ENCODE peak calls at places on chromosome 7, in six cellular contexts. J, T, Z, E, F and D are unnamed samples.

GRCh38 chr7:136942396-136942795 is 73.9 kb downstream of the CHRM2 start:
- DNase-seq in T (no peak), J (no peak), E (no peak), Z (no peak), F (no peak), D (no peak)

GRCh38 chr7:8078418-8078817 is 109.8 kb downstream of the GLCCI1 start:
- DNase-seq in F (no peak), Z (no peak), E (no peak), T (no peak), J (no peak), D (no peak)

GRCh38 chr7:2386964-2387669 is 16.3 kb upstream of the CHST12 start:
- DNase-seq in T (no peak), F (no peak), Z (no peak), E (no peak), J (no peak), D (no peak)

GRCh38 chr7:26156454-26157365 is 4.7 kb downstream of the NFE2L3 start:
- DNase-seq in J (no peak), E (no peak), F (no peak), Z (peak), T (no peak), D (no peak)

GRCh38 chr7:112452102-112452888 is 2.0 kb downstream of the IFRD1 start:
- DNase-seq in Z (peak), E (peak), T (no peak), J (no peak), F (peak), D (peak)

GRCh38 chr7:64876792-64877713 is 26.0 kb upstream of the ZNF273 start:
- DNase-seq in E (peak), F (no peak), Z (peak), T (peak), J (peak), D (peak)

GRCh38 chr7:5627745-5628547 is 153.5 kb downstream of the RNF216 start:
- DNase-seq in E (no peak), T (no peak), Z (no peak), F (no peak), J (no peak), D (no peak)

GRCh38 chr7:36784991-36785940 is 61.0 kb upstream of the AOAH start:
- DNase-seq in J (peak), T (no peak), E (peak), F (peak), Z (peak), D (no peak)

GRCh38 chr7:29309041-29309860 is 114.7 kb downstream of the CHN2 start:
- DNase-seq in F (no peak), Z (no peak), J (no peak), T (no peak), E (no peak), D (no peak)

GRCh38 chr7:120131096-120131839 is 141.7 kb upstream of the KCND2 start:
- DNase-seq in T (no peak), Z (no peak), E (no peak), F (no peak), J (no peak), D (no peak)

GRCh38 chr7:2853147-2853546 is 9.0 kb upstream of the GNA12 start:
- DNase-seq in Z (no peak), T (no peak), F (no peak), E (no peak), J (no peak), D (no peak)

GRCh38 chr7:108604685-108605077 is 35.0 kb downstream of the DNAJB9 start:
- DNase-seq in T (no peak), Z (no peak), E (no peak), F (no peak), J (no peak), D (no peak)

GRCh38 chr7:50657341-50657873 is 92.2 kb upstream of the DDC start:
- DNase-seq in F (peak), E (no peak), J (no peak), T (no peak), Z (no peak), D (no peak)

GRCh38 chr7:36984710-36985308 is 260.5 kb upstream of the AOAH start:
- DNase-seq in J (no peak), E (no peak), Z (no peak), T (no peak), F (no peak), D (peak)

GRCh38 chr7:73681031-73681430 is 2.2 kb downstream of the DNAJC30 start:
- DNase-seq in T (no peak), F (no peak), J (no peak), Z (no peak), E (no peak), D (no peak)

GRCh38 chr7:133235212-133235883 is 17.5 kb upstream of the EXOC4 start:
- DNase-seq in J (no peak), Z (peak), F (no peak), T (no peak), E (no peak), D (no peak)

GRCh38 chr7:134792968-134793367 is 13.5 kb downstream of the CALD1 start:
- DNase-seq in F (no peak), T (no peak), Z (no peak), J (no peak), E (no peak), D (no peak)

GRCh38 chr7:21063106-21063505 is 276.4 kb upstream of the SP8 start:
- DNase-seq in F (no peak), Z (no peak), J (no peak), E (no peak), T (no peak), D (no peak)

GRCh38 chr7:30657131-30657530 is 25.1 kb downstream of the CRHR2 start:
- DNase-seq in F (no peak), T (no peak), E (no peak), J (no peak), Z (no peak), D (no peak)

GRCh38 chr7:50610521-50611277 is 45.5 kb upstream of the DDC start:
- DNase-seq in T (peak), F (no peak), E (no peak), Z (no peak), J (peak), D (no peak)

GRCh38 chr7:34184466-34184865 is 279.1 kb downstream of the BMPER start:
- DNase-seq in E (no peak), Z (no peak), J (no peak), T (no peak), F (no peak), D (no peak)

GRCh38 chr7:120874722-120875121 is 16.8 kb upstream of the TSPAN12 start:
- DNase-seq in J (no peak), F (no peak), T (no peak), Z (no peak), E (no peak), D (no peak)

GRCh38 chr7:155371884-155372781 is 74.5 kb downstream of the INSIG1 start:
- DNase-seq in E (no peak), F (no peak), T (no peak), J (no peak), Z (peak), D (peak)

GRCh38 chr7:34362621-34363020 is 295.4 kb upstream of the NPSR1 start:
- DNase-seq in J (no peak), T (no peak), E (no peak), Z (no peak), F (no peak), D (no peak)

GRCh38 chr7:37352974-37353948 is 95.4 kb downstream of the ELMO1 start:
- DNase-seq in Z (no peak), E (no peak), T (peak), J (peak), F (no peak), D (no peak)

GRCh38 chr7:153193144-153193595 is 433.6 kb downstream of the ACTR3B start:
- DNase-seq in T (no peak), J (no peak), F (peak), Z (peak), E (peak), D (peak)

GRCh38 chr7:22205631-22206030 is 151.3 kb downstream of the RAPGEF5 start:
- DNase-seq in T (no peak), J (no peak), Z (no peak), E (no peak), F (no peak), D (no peak)

GRCh38 chr7:50781371-50781770 is 1.3 kb downstream of the GRB10 start:
- DNase-seq in E (peak), T (no peak), F (no peak), J (no peak), Z (no peak), D (no peak)

GRCh38 chr7:24580283-24580946 is 7.2 kb downstream of the PALS2 start:
- DNase-seq in T (no peak), F (no peak), Z (no peak), J (no peak), E (no peak), D (no peak)

GRCh38 chr7:30896783-30897617 is 14.7 kb upstream of the AQP1 start:
- DNase-seq in E (no peak), F (no peak), J (no peak), Z (peak), T (no peak), D (no peak)

GRCh38 chr7:155486783-155487508 is 29.0 kb downstream of the EN2 start:
- DNase-seq in J (no peak), Z (no peak), T (no peak), E (no peak), F (no peak), D (no peak)

GRCh38 chr7:38374507-38374906 is 101.1 kb upstream of the TARP start:
- DNase-seq in T (peak), E (peak), F (no peak), Z (peak), J (peak), D (no peak)

GRCh38 chr7:123977081-123977480 is 52.0 kb downstream of the SPAM1 start:
- DNase-seq in Z (no peak), F (no peak), E (no peak), T (no peak), J (no peak), D (no peak)

GRCh38 chr7:1693419-1693990 is 23.4 kb downstream of the ELFN1 start:
- DNase-seq in F (peak), E (peak), Z (peak), J (no peak), T (no peak), D (peak)

GRCh38 chr7:43905954-43906326 is 456 bp downstream of the URGCP start:
- DNase-seq in Z (peak), E (peak), T (no peak), F (peak), J (peak), D (peak)

GRCh38 chr7:148286150-148286549 is 304.4 kb upstream of the C7orf33 start:
- DNase-seq in F (no peak), Z (peak), E (no peak), J (no peak), T (no peak), D (no peak)